ENCODE peak calls at places on chromosome 9, in six cellular contexts. D is heart right ventricle; R is CD4-positive, CD25-positive, alpha-beta regulatory T cell; P is CD4-positive, alpha-beta memory T cell; F is PC-9; I is transverse colon. B is an unnamed sample.
A peak's percentile ranks its signal among the peaks of the same experiment; 100 is the strongest.

GRCh38 chr9:70117835-70118319 is 74.2 kb downstream of the MAMDC2 start:
- DNase-seq in D (no peak), R (no peak), P (no peak), F (peak; percentile 37), I (no peak), B (no peak)

GRCh38 chr9:111572945-111573604 is 26.4 kb downstream of the PTGR1 start:
- DNase-seq in D (no peak), R (no peak), P (no peak), F (no peak), I (no peak), B (no peak)

GRCh38 chr9:115640887-115641286 is 512.7 kb upstream of the PAPPA start:
- DNase-seq in D (no peak), R (no peak), P (no peak), F (no peak), I (no peak), B (no peak)

GRCh38 chr9:13171261-13171660 is 108.2 kb downstream of the MPDZ start:
- DNase-seq in D (no peak), R (no peak), P (no peak), F (no peak), I (no peak), B (no peak)

GRCh38 chr9:4382722-4383317 is 83.0 kb upstream of the GLIS3 start:
- DNase-seq in D (no peak), R (peak; percentile 9), P (peak; percentile 22), F (peak; percentile 6), I (no peak), B (no peak)

GRCh38 chr9:131892162-131892707 is 152.4 kb upstream of the RAPGEF1 start:
- DNase-seq in D (no peak), R (no peak), P (no peak), F (no peak), I (no peak), B (no peak)

GRCh38 chr9:83384214-83384613 is 154.0 kb downstream of the FRMD3 start:
- DNase-seq in D (no peak), R (no peak), P (no peak), F (no peak), I (no peak), B (no peak)

GRCh38 chr9:18393340-18394130 is 80.4 kb upstream of the ADAMTSL1 start:
- DNase-seq in D (no peak), R (no peak), P (no peak), F (peak; percentile 44), I (peak; percentile 56), B (peak; percentile 92)

GRCh38 chr9:37611014-37611413 is 18.6 kb upstream of the TOMM5 start:
- DNase-seq in D (no peak), R (no peak), P (no peak), F (no peak), I (no peak), B (no peak)

GRCh38 chr9:98999152-98999525 is 55.4 kb downstream of the COL15A1 start:
- DNase-seq in D (no peak), R (no peak), P (no peak), F (no peak), I (no peak), B (no peak)

GRCh38 chr9:109499061-109499630 is 1.0 kb upstream of the PTPN3 start:
- DNase-seq in D (no peak), R (no peak), P (no peak), F (no peak), I (no peak), B (no peak)
- H3K27me3 ChIP-seq in D (no peaks in the 10 kb centered on the region), R (peaks cover 24% of the 10 kb centered on the region), P (peaks cover 8% of the 10 kb centered on the region), F (no peaks in the 10 kb centered on the region), I (peaks cover 41% of the 10 kb centered on the region), B (no peaks in the 10 kb centered on the region)

GRCh38 chr9:77898864-77899263 is 132.7 kb downstream of the GNAQ start:
- DNase-seq in D (no peak), R (no peak), P (no peak), F (no peak), I (no peak), B (no peak)

GRCh38 chr9:77899679-77900354 is 131.8 kb downstream of the GNAQ start:
- DNase-seq in D (no peak), R (no peak), P (no peak), F (no peak), I (no peak), B (no peak)

GRCh38 chr9:77896269-77897245 is 135.1 kb downstream of the GNAQ start:
- DNase-seq in D (no peak), R (no peak), P (no peak), F (no peak), I (no peak), B (no peak)

GRCh38 chr9:77893706-77894105 is 137.9 kb downstream of the GNAQ start:
- DNase-seq in D (no peak), R (no peak), P (no peak), F (no peak), I (no peak), B (no peak)

GRCh38 chr9:77897292-77897691 is 134.3 kb downstream of the GNAQ start:
- DNase-seq in D (no peak), R (no peak), P (no peak), F (no peak), I (no peak), B (no peak)
- H3K27ac ChIP-seq in D (peak overlapping the region; percentile 25), R (no peak overlapping the region), P (no peak overlapping the region), F (no peak overlapping the region), I (no peak overlapping the region), B (no peak overlapping the region)

GRCh38 chr9:122128432-122129343 is 30.9 kb downstream of the NDUFA8 start:
- DNase-seq in D (peak; percentile 69), R (peak; percentile 47), P (no peak), F (no peak), I (no peak), B (no peak)
- H3K27me3 ChIP-seq in D (no peaks in the 10 kb centered on the region), R (no peaks in the 10 kb centered on the region), P (peaks cover 11% of the 10 kb centered on the region), F (no peaks in the 10 kb centered on the region), I (peaks cover 41% of the 10 kb centered on the region), B (no peaks in the 10 kb centered on the region)

GRCh38 chr9:134669556-134669955 is 28.0 kb downstream of the COL5A1 start:
- DNase-seq in D (no peak), R (no peak), P (no peak), F (no peak), I (no peak), B (no peak)
- H3K27ac ChIP-seq in D (no peak overlapping the region), R (no peak overlapping the region), P (no peak overlapping the region), F (no peak overlapping the region), I (peak overlapping the region; percentile 43), B (no peak overlapping the region)

GRCh38 chr9:34580358-34580757 is 9.2 kb downstream of the CNTFR start:
- DNase-seq in D (no peak), R (no peak), P (no peak), F (no peak), I (no peak), B (no peak)
- H3K27me3 ChIP-seq in D (peaks cover 7% of the 10 kb centered on the region), R (peaks cover 21% of the 10 kb centered on the region), P (peaks cover 23% of the 10 kb centered on the region), F (peaks cover 77% of the 10 kb centered on the region), I (peaks cover 69% of the 10 kb centered on the region), B (peaks cover 4% of the 10 kb centered on the region)

GRCh38 chr9:101528015-101528414 is 5.6 kb upstream of the RNF20 start:
- DNase-seq in D (no peak), R (no peak), P (no peak), F (no peak), I (no peak), B (no peak)

GRCh38 chr9:101536351-101536750 is 2.7 kb downstream of the RNF20 start:
- DNase-seq in D (no peak), R (no peak), P (no peak), F (no peak), I (no peak), B (no peak)

GRCh38 chr9:101536938-101537337 is 3.3 kb downstream of the RNF20 start:
- DNase-seq in D (no peak), R (peak; percentile 28), P (no peak), F (no peak), I (no peak), B (no peak)

GRCh38 chr9:101530076-101530711 is 3.5 kb upstream of the RNF20 start:
- DNase-seq in D (no peak), R (peak; percentile 86), P (peak; percentile 72), F (peak; percentile 61), I (peak; percentile 77), B (peak; percentile 73)

DNA sequence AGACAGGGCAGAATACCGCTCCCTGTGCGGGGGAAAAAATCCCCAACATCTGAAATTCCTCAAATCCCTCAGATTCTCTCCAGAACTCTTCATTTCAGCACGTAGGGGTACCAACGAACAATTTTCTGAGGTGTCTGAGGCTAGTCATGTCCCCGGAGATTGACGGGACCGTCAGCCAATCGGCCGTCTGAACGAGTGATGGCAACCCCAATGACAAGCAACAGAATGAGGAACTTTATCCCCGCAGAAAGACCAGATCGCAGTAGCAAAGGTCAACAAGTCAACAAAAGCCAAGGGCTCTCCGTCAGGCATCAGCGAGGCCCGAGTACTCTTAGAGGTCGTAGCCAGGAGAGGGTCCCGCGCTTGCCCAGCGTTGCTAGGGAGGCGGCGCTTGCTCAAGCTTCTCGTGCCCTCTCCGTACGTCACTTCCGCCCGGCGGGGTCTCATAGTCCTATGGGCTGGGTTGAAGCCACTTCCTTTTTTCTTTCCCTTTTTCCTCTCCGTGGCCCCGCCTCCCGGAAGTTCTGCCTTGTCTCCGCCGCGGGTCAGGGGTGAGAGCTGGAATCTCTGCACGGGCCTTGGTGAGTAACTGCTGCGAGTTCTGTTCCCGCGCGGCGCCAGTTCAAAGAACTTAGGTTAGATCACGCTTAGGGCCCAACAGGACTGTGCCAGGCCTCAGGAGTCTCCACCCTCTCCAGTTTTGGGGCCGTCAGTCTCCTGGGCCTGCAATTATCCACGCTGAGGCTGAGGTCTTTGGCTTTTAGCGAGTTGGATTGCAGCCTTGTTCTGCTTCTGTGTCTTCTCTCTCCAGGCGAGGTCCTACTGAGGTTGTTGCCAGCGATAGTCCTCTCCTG is at the start of gene RNF20:
- DNase-seq in D (peak; percentile 100), R (peak; percentile 99), P (peak; percentile 99), F (peak; percentile 98), I (peak; percentile 100), B (peak; percentile 100)
- H3K27ac ChIP-seq in D (peak within 1 kb of the TSS; percentile 86), R (peak within 1 kb of the TSS; percentile 95), P (peak within 1 kb of the TSS; percentile 98), F (peak within 1 kb of the TSS; percentile 65), I (peak within 1 kb of the TSS; percentile 94), B (peak within 1 kb of the TSS; percentile 92)